ENCODE peak calls at places on chromosomes 4 and X, in six cellular contexts. X is BE2C; Y is left colon; Q is effector CD4-positive, alpha-beta T cell; I is stimulated activated CD4-positive, alpha-beta T cell treated with anti-CD3 and anti-CD28 coated beads, Interleukin-4, amount 100 ng/mL, for 1 hour; L is Karpas-422. G is an unnamed sample.

GRCh38 chr4:55356991-55357461 is 11.0 kb downstream of the SRD5A3 start:
- DNase-seq in Q (no peak), X (no peak), I (no peak), Y (no peak), L (no peak), G (no peak)

GRCh38 chr4:69120869-69121268 is 24.6 kb downstream of the UGT2B7 start:
- DNase-seq in I (no peak), Y (no peak), X (no peak), L (no peak), Q (no peak), G (no peak)

GRCh38 chr4:76310683-76311082 is 4.2 kb downstream of the STBD1 start:
- DNase-seq in Y (no peak), Q (no peak), X (peak; percentile 26), L (no peak), I (no peak), G (no peak)

GRCh38 chr4:75229783-75230570 is 284.2 kb downstream of the RCHY1 start:
- DNase-seq in Y (no peak), X (no peak), Q (no peak), I (no peak), L (no peak), G (no peak)

GRCh38 chr4:61443813-61444510 is 243.8 kb downstream of the ADGRL3 start:
- DNase-seq in Q (no peak), I (no peak), X (no peak), Y (no peak), L (no peak), G (no peak)

GRCh38 chr4:31088600-31089230 is 368.5 kb downstream of the PCDH7 start:
- DNase-seq in Y (no peak), X (no peak), I (no peak), L (no peak), Q (no peak), G (no peak)

GRCh38 chrX:42565739-42566138 is 212.2 kb downstream of the PPP1R2C start:
- DNase-seq in X (no peak), Y (no peak), L (no peak), I (no peak), Q (no peak), G (no peak)

GRCh38 chr4:44704673-44705072 is 21.7 kb downstream of the GNPDA2 start:
- DNase-seq in Y (no peak), X (no peak), I (no peak), L (no peak), Q (no peak), G (no peak)

GRCh38 chr4:159048166-159048886 is 54.6 kb upstream of the RAPGEF2 start:
- DNase-seq in L (no peak), I (no peak), Q (no peak), Y (peak; percentile 63), X (peak; percentile 56), G (no peak)

GRCh38 chrX:130144509-130144908 is 21.1 kb downstream of the AIFM1 start:
- DNase-seq in X (no peak), I (no peak), Y (no peak), L (no peak), Q (no peak), G (no peak)